ENCODE peak calls at places on chromosomes 12 and 14, in five cellular contexts. F is heart right ventricle, I is ovary, W is mammary epithelial cell, U is adipocyte. M is an unnamed sample.

GRCh38 chr14:74546416-74546815 is 52.9 kb downstream of the ISCA2 start:
- DNase-seq in F (no peak), I (no peak), W (no peak), U (peak; percentile 11), M (no peak)

GRCh38 chr14:32934891-32935633 is 3.6 kb upstream of the NPAS3 start:
- DNase-seq in F (no peak), I (peak; percentile 23), W (no peak), U (peak; percentile 32), M (peak; percentile 13)

GRCh38 chr14:89740241-89740640 is 214.3 kb downstream of the EFCAB11 start:
- DNase-seq in F (no peak), I (no peak), W (no peak), U (no peak), M (no peak)

GRCh38 chr12:126608607-126609175 is 1543.5 kb downstream of the AACS start:
- DNase-seq in F (no peak), I (no peak), W (no peak), U (no peak), M (no peak)

GRCh38 chr12:128008341-128008740 is 258.6 kb upstream of the TMEM132C start:
- DNase-seq in F (no peak), I (no peak), W (no peak), U (peak; percentile 54), M (peak; percentile 16)

GRCh38 chr12:119673634-119674033 is 5.7 kb downstream of the PRKAB1 start:
- DNase-seq in F (no peak), I (no peak), W (no peak), U (no peak), M (no peak)

GRCh38 chr12:15886372-15887042 is 4.3 kb downstream of the STRAP start:
- DNase-seq in F (no peak), I (no peak), W (no peak), U (no peak), M (no peak)

GRCh38 chr12:96041181-96041580 is 5.8 kb upstream of the LTA4H start:
- DNase-seq in F (no peak), I (no peak), W (no peak), U (no peak), M (no peak)

GRCh38 chr12:65306603-65307501 is 28.4 kb downstream of the MSRB3 start:
- DNase-seq in F (peak; percentile 54), I (no peak), W (peak; percentile 76), U (peak; percentile 80), M (no peak)

GRCh38 chr14:97796511-97796910 is 999.3 kb downstream of the VRK1 start:
- DNase-seq in F (no peak), I (no peak), W (no peak), U (no peak), M (no peak)

GRCh38 chr14:97218336-97218712 is 421.1 kb downstream of the VRK1 start:
- DNase-seq in F (no peak), I (no peak), W (no peak), U (no peak), M (no peak)

GRCh38 chr12:4984971-4985370 is 58.7 kb upstream of the KCNA5 start:
- DNase-seq in F (no peak), I (no peak), W (no peak), U (no peak), M (no peak)

GRCh38 chr12:49784756-49785409 is 43.3 kb downstream of the NCKAP5L start:
- DNase-seq in F (no peak), I (no peak), W (no peak), U (peak; percentile 61), M (no peak)

GRCh38 chr12:106321139-106321850 is 18.8 kb downstream of the TCP11L2 start:
- DNase-seq in F (no peak), I (no peak), W (no peak), U (no peak), M (no peak)

GRCh38 chr12:47964102-47964723 is 817 bp downstream of the TMEM106C start:
- DNase-seq in F (no peak), I (peak; percentile 52), W (peak; percentile 23), U (no peak), M (no peak)

GRCh38 chr14:100339757-100340453 is 16.8 kb downstream of the SLC25A47 start:
- DNase-seq in F (no peak), I (peak; percentile 2), W (no peak), U (no peak), M (no peak)

GRCh38 chr12:24297516-24297915 is 348.0 kb upstream of the SOX5 start:
- DNase-seq in F (no peak), I (no peak), W (no peak), U (no peak), M (no peak)

GRCh38 chr12:57632369-57632897 is 568 bp downstream of the B4GALNT1 start:
- DNase-seq in F (no peak), I (peak; percentile 20), W (peak; percentile 29), U (peak; percentile 56), M (peak; percentile 12)

DNA sequence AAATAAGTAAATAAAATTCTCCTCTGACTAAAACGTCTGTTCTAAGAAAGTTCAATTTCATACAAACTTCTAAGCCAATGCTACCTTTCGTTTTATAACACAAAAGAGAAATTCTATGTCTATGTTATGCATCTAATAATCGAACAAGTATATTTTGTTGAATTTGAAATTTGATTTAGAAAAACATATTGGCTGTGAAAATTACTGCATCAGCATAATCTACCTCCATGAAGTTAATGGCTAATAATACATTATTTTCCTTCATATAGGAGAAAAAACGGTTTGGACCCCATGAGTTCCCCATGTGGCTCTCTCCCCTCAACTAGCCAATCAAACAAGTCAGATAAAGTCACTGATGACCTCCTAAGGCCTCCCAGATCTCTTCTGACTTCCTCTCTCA is 106.5 kb downstream of the KCNH5 start:
- DNase-seq in F (no peak), I (no peak), W (no peak), U (no peak), M (no peak)
- H3K9me3 ChIP-seq in F (no peaks in the 10 kb centered on the region), I (no peaks in the 10 kb centered on the region), W (no peaks in the 10 kb centered on the region), U (no peaks in the 10 kb centered on the region), M (no peaks in the 10 kb centered on the region)

GRCh38 chr12:34297126-34297789 is 275.0 kb downstream of the ALG10 start:
- DNase-seq in F (peak; percentile 1), I (peak; percentile 4), W (no peak), U (no peak), M (no peak)

GRCh38 chr12:34296143-34297041 is 274.1 kb downstream of the ALG10 start:
- DNase-seq in F (peak; percentile 1), I (peak; percentile 4), W (no peak), U (no peak), M (no peak)

GRCh38 chr12:34298971-34299801 is 276.9 kb downstream of the ALG10 start:
- DNase-seq in F (peak; percentile 2), I (no peak), W (no peak), U (no peak), M (no peak)

GRCh38 chr12:34298176-34298970 is 276.1 kb downstream of the ALG10 start:
- DNase-seq in F (peak; percentile 0), I (no peak), W (no peak), U (no peak), M (no peak)

GRCh38 chr12:34297790-34298164 is 275.5 kb downstream of the ALG10 start:
- DNase-seq in F (peak; percentile 3), I (no peak), W (no peak), U (no peak), M (no peak)
- H3K9me3 ChIP-seq in F (peaks cover 9% of the 10 kb centered on the region), I (no peaks in the 10 kb centered on the region), W (peaks cover 83% of the 10 kb centered on the region), U (no peaks in the 10 kb centered on the region), M (no peaks in the 10 kb centered on the region)

DNA sequence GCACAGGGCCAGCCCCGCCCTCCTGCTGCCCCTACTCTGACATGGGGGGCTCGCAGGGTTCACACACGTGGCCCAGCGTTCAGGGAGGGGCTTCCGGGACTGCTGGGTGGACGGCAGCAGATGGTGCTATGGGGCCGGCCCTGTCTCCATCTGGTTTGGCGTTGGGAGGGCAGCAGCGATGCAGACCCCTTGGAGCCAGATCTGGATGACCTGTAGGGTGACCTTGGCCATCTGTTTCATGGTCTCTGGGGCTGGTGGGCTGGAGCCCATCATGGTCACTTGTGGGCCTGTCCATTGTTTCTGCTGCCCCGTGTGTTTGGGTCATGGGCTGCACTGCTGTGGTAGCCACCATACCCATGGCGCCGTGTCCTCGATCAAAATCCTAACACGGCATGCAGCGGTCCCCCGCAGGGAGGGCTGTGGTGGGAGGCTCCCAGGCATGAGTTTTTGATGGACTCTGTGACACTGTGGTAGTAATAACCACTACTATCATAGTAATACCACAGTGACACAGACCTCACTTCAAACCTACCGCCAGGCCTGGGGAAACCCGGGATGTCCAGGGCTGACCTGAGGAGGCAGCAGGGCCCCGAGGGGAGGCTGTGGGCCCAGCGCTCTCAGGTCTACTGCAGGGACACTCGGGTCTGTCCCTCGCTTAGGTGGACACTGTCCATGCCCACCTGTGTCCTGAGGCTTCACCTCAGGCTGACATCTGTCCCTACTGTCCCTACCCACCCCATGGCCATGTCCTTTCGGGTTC is 359.4 kb downstream of the TMEM121 start:
- DNase-seq in F (peak; percentile 6), I (peak; percentile 2), W (no peak), U (no peak), M (no peak)
- H3K9me3 ChIP-seq in F (no peaks in the 10 kb centered on the region), I (no peaks in the 10 kb centered on the region), W (peaks cover 16% of the 10 kb centered on the region), U (no peaks in the 10 kb centered on the region), M (no peaks in the 10 kb centered on the region)

GRCh38 chr12:46084666-46085631 is 94.6 kb upstream of the SCAF11 start:
- DNase-seq in F (no peak), I (no peak), W (peak; percentile 60), U (no peak), M (no peak)
- H3K9me3 ChIP-seq in F (peaks cover 16% of the 10 kb centered on the region), I (no peaks in the 10 kb centered on the region), W (peaks cover 16% of the 10 kb centered on the region), U (peaks cover 25% of the 10 kb centered on the region), M (peaks cover 7% of the 10 kb centered on the region)

GRCh38 chr14:106029959-106030358 is 503.6 kb downstream of the TMEM121 start:
- DNase-seq in F (no peak), I (no peak), W (no peak), U (no peak), M (no peak)
- H3K9me3 ChIP-seq in F (no peaks in the 10 kb centered on the region), I (no peaks in the 10 kb centered on the region), W (peaks cover 6% of the 10 kb centered on the region), U (no peaks in the 10 kb centered on the region), M (no peaks in the 10 kb centered on the region)

GRCh38 chr12:34598851-34599529 is 576.7 kb downstream of the ALG10 start:
- DNase-seq in F (peak; percentile 1), I (no peak), W (no peak), U (no peak), M (no peak)
- H3K9me3 ChIP-seq in F (peaks cover 100% of the 10 kb centered on the region), I (no peaks in the 10 kb centered on the region), W (peaks cover 51% of the 10 kb centered on the region), U (peaks cover 19% of the 10 kb centered on the region), M (peaks cover 9% of the 10 kb centered on the region)

DNA sequence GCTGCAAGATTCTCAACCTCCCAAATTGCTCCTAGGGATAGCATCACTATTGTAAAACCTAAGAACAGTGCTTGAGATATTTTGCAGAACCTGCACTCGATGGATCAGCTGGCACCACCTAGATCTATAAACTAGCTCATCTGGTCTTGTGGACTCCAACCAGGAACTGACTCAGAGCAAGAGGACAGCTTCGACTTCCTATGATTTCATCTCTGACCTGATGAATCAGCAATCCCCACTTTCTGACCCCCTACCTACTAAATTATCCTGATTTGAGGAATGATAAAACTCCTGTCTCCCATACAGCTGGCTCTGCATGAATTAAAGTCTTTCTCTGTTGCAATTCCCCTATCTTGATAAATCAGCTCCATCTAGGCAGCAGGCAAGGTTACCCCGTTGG is 117.8 kb downstream of the DYRK2 start:
- DNase-seq in F (no peak), I (no peak), W (peak; percentile 71), U (no peak), M (peak; percentile 56)
- H3K9me3 ChIP-seq in F (no peaks in the 10 kb centered on the region), I (no peaks in the 10 kb centered on the region), W (no peaks in the 10 kb centered on the region), U (no peaks in the 10 kb centered on the region), M (no peaks in the 10 kb centered on the region)

GRCh38 chr14:106390401-106390800 is 864.0 kb downstream of the TMEM121 start:
- DNase-seq in F (no peak), I (no peak), W (no peak), U (no peak), M (no peak)
- H3K9me3 ChIP-seq in F (no peaks in the 10 kb centered on the region), I (no peaks in the 10 kb centered on the region), W (peaks cover 14% of the 10 kb centered on the region), U (no peaks in the 10 kb centered on the region), M (no peaks in the 10 kb centered on the region)

GRCh38 chr14:106377432-106377831 is 851.0 kb downstream of the TMEM121 start:
- DNase-seq in F (no peak), I (no peak), W (no peak), U (no peak), M (no peak)
- H3K9me3 ChIP-seq in F (no peaks in the 10 kb centered on the region), I (no peaks in the 10 kb centered on the region), W (peaks cover 12% of the 10 kb centered on the region), U (no peaks in the 10 kb centered on the region), M (no peaks in the 10 kb centered on the region)